ENCODE peak calls at places on chromosome X, in six cellular contexts. J is pancreas, Z is upper lobe of left lung, D is heart left ventricle, Y is left lung, I is body of pancreas. C is an unnamed sample.

GRCh38 chrX:130539721-130540321 is 138.0 kb downstream of the RBMX2 start:
- ATAC-seq in J (peak), D (no peak), Z (no peak), Y (peak), I (no peak), C (no peak)

GRCh38 chrX:51024106-51024696 is 113.7 kb downstream of the BMP15 start:
- ATAC-seq in D (no peak), I (no peak), Z (no peak), Y (no peak), J (no peak), C (no peak)

GRCh38 chrX:149527705-149528104 is 13.1 kb upstream of the EOLA1 start:
- ATAC-seq in J (peak), Y (peak), D (no peak), I (no peak), Z (no peak), C (peak)

GRCh38 chrX:87409113-87409841 is 108.3 kb upstream of the KLHL4 start:
- ATAC-seq in J (peak), I (peak), D (peak), Y (peak), Z (peak), C (peak)

GRCh38 chrX:21438792-21439191 is 64.6 kb downstream of the CNKSR2 start:
- ATAC-seq in D (no peak), I (no peak), Y (no peak), J (no peak), Z (no peak), C (no peak)

GRCh38 chrX:142898164-142898563 is 127.6 kb upstream of the SPANXN4 start:
- ATAC-seq in I (no peak), D (no peak), Y (no peak), J (no peak), Z (no peak), C (no peak)

GRCh38 chrX:150063673-150064072 is 125.4 kb upstream of the EOLA2 start:
- ATAC-seq in J (no peak), I (no peak), Y (peak), D (no peak), Z (no peak), C (no peak)

GRCh38 chrX:78092296-78092695 is 11.8 kb upstream of the PGK1 start:
- ATAC-seq in J (no peak), Y (peak), D (peak), Z (no peak), I (no peak), C (no peak)

GRCh38 chrX:115561605-115562491 is 874 bp downstream of the PLS3 start:
- ATAC-seq in Z (peak), J (peak), D (peak), Y (peak), I (peak), C (peak)

GRCh38 chrX:134688839-134689238 is 30.6 kb upstream of the PLAC1 start:
- ATAC-seq in J (no peak), D (no peak), I (no peak), Y (no peak), Z (no peak), C (no peak)

GRCh38 chrX:73785493-73785892 is 222.5 kb downstream of the CHIC1 start:
- ATAC-seq in Z (no peak), I (no peak), D (no peak), J (no peak), Y (no peak), C (no peak)

GRCh38 chrX:155966876-155967275 is 30.6 kb upstream of the IL9R start:
- ATAC-seq in D (no peak), J (no peak), I (no peak), Z (no peak), Y (peak), C (no peak)

GRCh38 chrX:149205937-149206336 is 299.2 kb downstream of the IDS start:
- ATAC-seq in Y (no peak), J (no peak), D (no peak), Z (no peak), I (no peak), C (no peak)

GRCh38 chrX:49627030-49627777 is 28.4 kb downstream of the GAGE1 start:
- ATAC-seq in D (no peak), Z (no peak), J (no peak), Y (peak), I (no peak), C (no peak)

GRCh38 chrX:44872319-44872816 is 620 bp upstream of the KDM6A start:
- ATAC-seq in Z (peak), J (peak), I (peak), Y (peak), D (peak), C (peak)
- H3K4me3 ChIP-seq in Z (peak), J (peak), I (peak), Y (peak), D (peak), C (peak)

DNA sequence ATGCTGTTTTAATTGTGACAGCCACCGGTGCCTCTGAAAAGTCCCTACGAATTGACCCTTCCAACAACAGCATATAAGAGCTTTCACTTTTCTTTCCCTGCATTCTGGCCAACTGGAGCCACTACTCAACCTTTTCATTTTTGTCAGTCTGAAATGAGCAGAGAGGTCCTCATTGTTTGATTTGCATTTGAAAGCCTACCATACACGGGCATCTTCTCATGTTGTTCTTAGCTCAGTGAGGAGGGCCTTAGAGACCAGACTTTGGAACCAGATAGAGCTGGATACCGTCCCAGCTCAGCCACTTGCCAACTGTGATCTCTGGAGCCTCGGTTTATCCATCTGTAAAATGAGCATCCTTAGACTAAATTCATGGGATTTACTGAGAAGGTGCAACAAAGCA is 16.9 kb upstream of the TMSB4X start:
- ATAC-seq in D (no peak), I (no peak), Z (no peak), J (no peak), Y (no peak), C (no peak)
- H3K4me3 ChIP-seq in D (no peak), I (no peak), Z (no peak), J (no peak), Y (no peak), C (no peak)

DNA sequence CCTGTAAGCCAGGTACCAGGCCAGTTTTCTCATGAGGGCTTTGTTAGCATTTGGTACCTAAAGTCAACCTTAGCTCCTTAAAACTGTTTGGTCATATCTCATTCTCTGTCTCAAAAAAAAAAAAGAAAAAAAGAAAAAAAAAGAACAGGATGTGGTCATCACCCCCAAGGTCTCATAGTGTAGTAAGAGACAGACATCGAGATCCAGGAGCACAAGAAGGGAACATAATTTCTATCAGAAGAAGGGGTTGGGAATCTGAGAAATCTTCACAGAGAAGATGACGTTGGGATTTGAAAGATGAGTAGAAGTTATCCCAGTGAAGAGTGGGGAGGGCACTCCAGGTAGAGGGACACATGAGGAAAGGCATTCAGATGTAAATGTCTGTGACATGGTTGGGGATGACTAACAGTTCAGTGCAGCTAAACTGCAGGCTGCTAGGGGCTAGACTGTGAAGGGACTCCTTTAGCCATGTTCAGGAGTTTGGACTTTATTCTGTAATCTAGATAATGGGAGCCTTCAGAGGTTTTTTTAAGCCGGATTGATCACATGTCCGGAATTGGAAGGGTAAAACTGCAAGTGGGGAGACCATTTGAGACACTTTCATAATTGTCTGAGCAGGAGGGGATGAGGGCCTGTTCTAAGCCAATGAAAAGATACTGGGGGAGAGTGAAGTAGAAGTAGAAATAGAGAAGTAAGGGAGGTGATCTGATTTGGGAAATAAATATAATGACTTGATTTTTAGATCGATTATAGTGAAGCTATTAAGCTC is 26.9 kb upstream of the GJB1 start:
- ATAC-seq in Z (no peak), D (no peak), J (no peak), I (no peak), Y (no peak), C (no peak)
- H3K4me3 ChIP-seq in Z (no peak), D (no peak), J (no peak), I (no peak), Y (peak), C (no peak)

GRCh38 chrX:153885968-153886903 is at the start of gene L1CAM:
- ATAC-seq in I (peak), J (peak), D (no peak), Z (no peak), Y (peak), C (peak)
- H3K4me3 ChIP-seq in I (no peak), J (peak), D (peak), Z (peak), Y (no peak), C (peak)

DNA sequence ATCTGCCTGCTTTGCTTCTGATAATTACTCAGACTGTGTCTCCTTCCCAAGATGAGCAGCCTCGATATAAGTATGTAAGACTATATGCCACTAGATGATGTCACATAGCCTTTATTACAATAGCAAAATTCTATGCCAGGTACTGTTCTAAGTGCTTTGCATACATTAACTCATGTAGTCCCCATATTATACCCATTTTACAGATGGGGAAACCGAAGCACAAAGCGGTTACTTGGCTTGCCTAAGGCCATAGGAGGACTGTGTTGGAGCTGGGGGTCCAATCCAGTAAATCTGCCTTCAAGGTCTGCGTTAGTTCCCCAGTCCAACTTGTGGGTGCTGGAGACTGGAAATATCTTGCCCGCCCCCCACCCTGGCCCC is 826 bp upstream of the SCML1 start:
- ATAC-seq in Y (no peak), D (no peak), Z (no peak), J (no peak), I (no peak), C (no peak)
- H3K4me3 ChIP-seq in Y (peak), D (peak), Z (peak), J (peak), I (peak), C (peak)

GRCh38 chrX:153816821-153817220 is 13.5 kb downstream of the PDZD4 start:
- ATAC-seq in Z (no peak), J (no peak), D (no peak), I (no peak), Y (no peak), C (no peak)

GRCh38 chrX:153819398-153820083 is 10.8 kb downstream of the PDZD4 start:
- ATAC-seq in Y (no peak), I (no peak), J (peak), D (no peak), Z (no peak), C (no peak)

GRCh38 chrX:153820601-153821000 is 9.7 kb downstream of the PDZD4 start:
- ATAC-seq in Y (no peak), D (no peak), I (no peak), Z (no peak), J (no peak), C (no peak)

GRCh38 chrX:153817291-153817690 is 13.1 kb downstream of the PDZD4 start:
- ATAC-seq in J (no peak), I (no peak), Y (no peak), D (no peak), Z (no peak), C (no peak)

GRCh38 chrX:153818571-153819397 is 11.6 kb downstream of the PDZD4 start:
- ATAC-seq in D (peak), Z (no peak), I (peak), Y (peak), J (peak), C (peak)
- H3K4me3 ChIP-seq in D (peak), Z (peak), I (no peak), Y (peak), J (peak), C (peak)

GRCh38 chrX:38127961-38128360 is 92.7 kb downstream of the SRPX start:
- ATAC-seq in I (no peak), Y (no peak), D (no peak), J (no peak), Z (no peak), C (no peak)

GRCh38 chrX:38124000-38124399 is 96.7 kb downstream of the SRPX start:
- ATAC-seq in Z (no peak), J (no peak), Y (no peak), D (no peak), I (no peak), C (no peak)

GRCh38 chrX:38126179-38126578 is 94.5 kb downstream of the SRPX start:
- ATAC-seq in I (no peak), Z (no peak), Y (no peak), D (no peak), J (no peak), C (no peak)

GRCh38 chrX:38129366-38129765 is 91.3 kb downstream of the SRPX start:
- ATAC-seq in Y (no peak), Z (no peak), J (no peak), D (no peak), I (no peak), C (no peak)
- H3K4me3 ChIP-seq in Y (no peak), Z (no peak), J (no peak), D (no peak), I (no peak), C (no peak)

DNA sequence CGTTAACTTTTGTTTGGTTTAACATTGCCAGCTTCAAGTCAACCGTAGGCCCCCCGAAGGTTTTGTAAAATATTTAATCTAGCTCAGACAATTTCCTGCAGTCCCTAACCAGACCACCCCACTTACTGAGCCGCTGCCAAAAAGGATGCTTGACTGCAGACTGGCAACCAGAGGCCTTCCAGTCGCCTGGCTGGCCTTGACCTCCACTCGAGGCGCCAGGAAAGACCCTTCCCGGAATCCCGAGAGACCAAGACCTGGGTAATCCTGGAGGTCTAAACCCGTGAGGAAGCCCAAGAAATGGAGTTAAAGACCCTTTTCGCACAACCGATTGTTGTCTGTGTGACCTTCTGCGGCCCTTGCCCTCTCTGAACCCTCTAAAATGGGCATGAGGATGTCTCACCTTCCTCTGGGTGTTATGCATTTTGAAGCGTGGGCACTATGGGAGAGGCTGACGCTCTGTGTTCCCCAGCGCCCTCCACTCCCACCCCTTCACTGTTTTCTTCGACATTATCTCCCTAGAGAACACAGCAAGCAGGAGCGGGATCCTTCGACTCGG is 86.2 kb downstream of the BCOR start:
- ATAC-seq in Z (no peak), J (no peak), Y (no peak), I (no peak), D (no peak), C (no peak)
- H3K4me3 ChIP-seq in Z (no peak), J (no peak), Y (no peak), I (no peak), D (no peak), C (no peak)

GRCh38 chrX:2700405-2701320 is 9.6 kb downstream of the CD99 start:
- ATAC-seq in Z (no peak), Y (no peak), I (no peak), J (no peak), D (no peak), C (no peak)
- H3K4me3 ChIP-seq in Z (no peak), Y (no peak), I (no peak), J (no peak), D (no peak), C (no peak)

C was measured in gastroesophageal sphincter.